ENCODE peak calls at places on chromosomes 4 and X, in ten cellular contexts. One of them, this sample, is unnamed.
A peak's percentile ranks its signal among the peaks of the same experiment; 100 is the strongest.

GRCh38 chrX:120310861-120311631 is at the start of gene TMEM255A:
- DNase-seq in hepatocyte: peak; percentile 28
- DNase-seq in stomach: no peak
- DNase-seq in esophagus squamous epithelium: no peak
- DNase-seq in lower lobe of right lung: peak; percentile 37
- DNase-seq in heart left ventricle: no peak
- DNase-seq in GM06990: no peak
- DNase-seq in left lung: no peak
- DNase-seq in Peyer's patch: peak; percentile 48
- DNase-seq in fibroblast of lung: peak; percentile 6
- DNase-seq in this sample: no peak

GRCh38 chrX:119682019-119682989 is 10.7 kb downstream of the SEPTIN6 start:
- DNase-seq in lower lobe of right lung: no peak
- DNase-seq in hepatocyte: no peak
- DNase-seq in Peyer's patch: peak; percentile 80
- DNase-seq in left lung: no peak
- DNase-seq in heart left ventricle: no peak
- DNase-seq in GM06990: peak; percentile 58
- DNase-seq in stomach: no peak
- DNase-seq in esophagus squamous epithelium: no peak
- DNase-seq in fibroblast of lung: no peak
- DNase-seq in this sample: no peak

GRCh38 chr4:152247271-152247975 is 288.5 kb downstream of the FBXW7 start:
- DNase-seq in lower lobe of right lung: no peak
- DNase-seq in esophagus squamous epithelium: no peak
- DNase-seq in stomach: no peak
- DNase-seq in GM06990: no peak
- DNase-seq in heart left ventricle: peak; percentile 65
- DNase-seq in left lung: no peak
- DNase-seq in fibroblast of lung: no peak
- DNase-seq in hepatocyte: peak; percentile 22
- DNase-seq in Peyer's patch: no peak
- DNase-seq in this sample: no peak

GRCh38 chr4:115101675-115102074 is 11.7 kb downstream of the NDST4 start:
- DNase-seq in GM06990: no peak
- DNase-seq in heart left ventricle: no peak
- DNase-seq in Peyer's patch: no peak
- DNase-seq in esophagus squamous epithelium: no peak
- DNase-seq in stomach: no peak
- DNase-seq in lower lobe of right lung: no peak
- DNase-seq in hepatocyte: no peak
- DNase-seq in left lung: no peak
- DNase-seq in fibroblast of lung: no peak
- DNase-seq in this sample: no peak

GRCh38 chrX:41334866-41335589 is 1.1 kb downstream of the DDX3X start:
- DNase-seq in fibroblast of lung: peak; percentile 59
- DNase-seq in esophagus squamous epithelium: no peak
- DNase-seq in GM06990: peak; percentile 84
- DNase-seq in left lung: peak; percentile 75
- DNase-seq in Peyer's patch: peak; percentile 81
- DNase-seq in heart left ventricle: peak; percentile 79
- DNase-seq in stomach: peak; percentile 69
- DNase-seq in lower lobe of right lung: peak; percentile 61
- DNase-seq in hepatocyte: peak; percentile 70
- DNase-seq in this sample: no peak

GRCh38 chr4:152277333-152277732 is 258.6 kb downstream of the FBXW7 start:
- DNase-seq in esophagus squamous epithelium: no peak
- DNase-seq in fibroblast of lung: no peak
- DNase-seq in heart left ventricle: no peak
- DNase-seq in Peyer's patch: no peak
- DNase-seq in lower lobe of right lung: no peak
- DNase-seq in stomach: no peak
- DNase-seq in hepatocyte: no peak
- DNase-seq in GM06990: no peak
- DNase-seq in left lung: no peak
- DNase-seq in this sample: no peak

GRCh38 chr4:56301181-56302076 is 85.9 kb downstream of the AASDH start:
- DNase-seq in stomach: peak; percentile 74
- DNase-seq in lower lobe of right lung: peak; percentile 59
- DNase-seq in hepatocyte: peak; percentile 91
- DNase-seq in GM06990: no peak
- DNase-seq in fibroblast of lung: peak; percentile 89
- DNase-seq in heart left ventricle: no peak
- DNase-seq in Peyer's patch: peak; percentile 86
- DNase-seq in esophagus squamous epithelium: peak; percentile 0
- DNase-seq in left lung: peak; percentile 73
- DNase-seq in this sample: peak; percentile 76

GRCh38 chrX:136200466-136200865 is 50.7 kb downstream of the MAP7D3 start:
- DNase-seq in fibroblast of lung: peak; percentile 59
- DNase-seq in esophagus squamous epithelium: no peak
- DNase-seq in hepatocyte: no peak
- DNase-seq in heart left ventricle: no peak
- DNase-seq in stomach: no peak
- DNase-seq in GM06990: no peak
- DNase-seq in lower lobe of right lung: no peak
- DNase-seq in Peyer's patch: no peak
- DNase-seq in left lung: no peak
- DNase-seq in this sample: no peak

GRCh38 chr4:147060171-147060931 is 114.7 kb upstream of the TTC29 start:
- DNase-seq in left lung: no peak
- DNase-seq in GM06990: no peak
- DNase-seq in stomach: no peak
- DNase-seq in Peyer's patch: no peak
- DNase-seq in lower lobe of right lung: no peak
- DNase-seq in heart left ventricle: no peak
- DNase-seq in hepatocyte: no peak
- DNase-seq in esophagus squamous epithelium: no peak
- DNase-seq in fibroblast of lung: peak; percentile 82
- DNase-seq in this sample: no peak

GRCh38 chr4:101128473-101128872 is 218.9 kb downstream of the PPP3CA start:
- DNase-seq in lower lobe of right lung: no peak
- DNase-seq in heart left ventricle: no peak
- DNase-seq in fibroblast of lung: no peak
- DNase-seq in GM06990: no peak
- DNase-seq in left lung: no peak
- DNase-seq in Peyer's patch: no peak
- DNase-seq in stomach: no peak
- DNase-seq in esophagus squamous epithelium: no peak
- DNase-seq in hepatocyte: no peak
- DNase-seq in this sample: no peak

GRCh38 chrX:65196758-65197371 is 220.6 kb upstream of the ZC4H2 start:
- DNase-seq in stomach: peak; percentile 70
- DNase-seq in hepatocyte: peak; percentile 71
- DNase-seq in GM06990: no peak
- DNase-seq in fibroblast of lung: no peak
- DNase-seq in lower lobe of right lung: peak; percentile 38
- DNase-seq in Peyer's patch: peak; percentile 81
- DNase-seq in esophagus squamous epithelium: no peak
- DNase-seq in left lung: no peak
- DNase-seq in heart left ventricle: no peak
- DNase-seq in this sample: no peak
- TF ChIP-seq CTCF in stomach: peak; percentile 12
- TF ChIP-seq CTCF in hepatocyte: peak; percentile 22
- TF ChIP-seq CTCF in GM06990: no peak
- TF ChIP-seq CTCF in fibroblast of lung: no peak
- TF ChIP-seq CTCF in lower lobe of right lung: no peak
- TF ChIP-seq CTCF in Peyer's patch: no peak
- TF ChIP-seq CTCF in esophagus squamous epithelium: no peak
- TF ChIP-seq CTCF in left lung: no peak
- TF ChIP-seq CTCF in heart left ventricle: no peak
- TF ChIP-seq CTCF in this sample: peak; percentile 27

GRCh38 chrX:46295963-46296362 is 249.3 kb downstream of the ZNF674 start:
- DNase-seq in stomach: no peak
- DNase-seq in hepatocyte: no peak
- DNase-seq in left lung: no peak
- DNase-seq in esophagus squamous epithelium: no peak
- DNase-seq in fibroblast of lung: no peak
- DNase-seq in lower lobe of right lung: no peak
- DNase-seq in GM06990: no peak
- DNase-seq in Peyer's patch: no peak
- DNase-seq in heart left ventricle: no peak
- DNase-seq in this sample: no peak

GRCh38 chrX:46301903-46302302 is 243.3 kb downstream of the ZNF674 start:
- DNase-seq in hepatocyte: no peak
- DNase-seq in heart left ventricle: no peak
- DNase-seq in stomach: no peak
- DNase-seq in Peyer's patch: no peak
- DNase-seq in fibroblast of lung: no peak
- DNase-seq in lower lobe of right lung: no peak
- DNase-seq in left lung: no peak
- DNase-seq in esophagus squamous epithelium: no peak
- DNase-seq in GM06990: no peak
- DNase-seq in this sample: no peak

GRCh38 chrX:46294234-46294633 is 251.0 kb downstream of the ZNF674 start:
- DNase-seq in heart left ventricle: no peak
- DNase-seq in fibroblast of lung: no peak
- DNase-seq in lower lobe of right lung: no peak
- DNase-seq in Peyer's patch: no peak
- DNase-seq in left lung: no peak
- DNase-seq in stomach: no peak
- DNase-seq in esophagus squamous epithelium: no peak
- DNase-seq in hepatocyte: no peak
- DNase-seq in GM06990: no peak
- DNase-seq in this sample: no peak

DNA sequence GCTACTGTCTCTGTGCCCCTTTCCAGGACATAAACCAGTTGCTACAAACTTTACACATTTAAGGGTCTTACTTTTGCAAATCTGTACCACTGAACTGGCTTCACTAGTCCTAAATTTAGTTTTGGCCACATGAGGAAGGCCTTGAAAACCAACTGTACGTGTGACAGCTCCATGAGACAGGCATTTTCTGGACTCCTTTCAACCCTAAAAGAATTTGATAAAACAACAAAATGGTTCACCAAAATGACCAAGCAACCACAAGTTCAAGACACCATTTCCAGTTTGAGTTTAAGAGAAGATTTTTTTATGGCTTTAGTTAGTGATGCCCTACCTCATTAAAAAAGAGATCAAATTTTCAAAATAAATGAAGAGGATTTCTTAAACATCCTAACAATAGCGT is 246.4 kb downstream of the ZNF674 start:
- DNase-seq in heart left ventricle: no peak
- DNase-seq in Peyer's patch: no peak
- DNase-seq in hepatocyte: no peak
- DNase-seq in esophagus squamous epithelium: no peak
- DNase-seq in lower lobe of right lung: no peak
- DNase-seq in stomach: no peak
- DNase-seq in left lung: no peak
- DNase-seq in fibroblast of lung: peak; percentile 20
- DNase-seq in GM06990: no peak
- DNase-seq in this sample: no peak
- H3K4me3 ChIP-seq in heart left ventricle: no peak overlapping the region
- H3K4me3 ChIP-seq in Peyer's patch: no peak overlapping the region
- H3K4me3 ChIP-seq in hepatocyte: no peak overlapping the region
- H3K4me3 ChIP-seq in esophagus squamous epithelium: no peak overlapping the region
- H3K4me3 ChIP-seq in lower lobe of right lung: no peak overlapping the region
- H3K4me3 ChIP-seq in stomach: no peak overlapping the region
- H3K4me3 ChIP-seq in left lung: no peak overlapping the region
- H3K4me3 ChIP-seq in fibroblast of lung: no peak overlapping the region
- H3K4me3 ChIP-seq in GM06990: no peak overlapping the region
- H3K4me3 ChIP-seq in this sample: no peak overlapping the region

GRCh38 chr4:3157366-3157765 is 82.9 kb downstream of the HTT start:
- DNase-seq in left lung: no peak
- DNase-seq in esophagus squamous epithelium: no peak
- DNase-seq in GM06990: no peak
- DNase-seq in Peyer's patch: no peak
- DNase-seq in lower lobe of right lung: no peak
- DNase-seq in heart left ventricle: no peak
- DNase-seq in hepatocyte: no peak
- DNase-seq in stomach: no peak
- DNase-seq in fibroblast of lung: no peak
- DNase-seq in this sample: no peak
- H3K36me3 ChIP-seq in left lung: peaks cover 97% of the 10 kb centered on the region
- H3K36me3 ChIP-seq in esophagus squamous epithelium: peaks cover 100% of the 10 kb centered on the region
- H3K36me3 ChIP-seq in GM06990: peaks cover 29% of the 10 kb centered on the region
- H3K36me3 ChIP-seq in Peyer's patch: no peaks in the 10 kb centered on the region
- H3K36me3 ChIP-seq in lower lobe of right lung: peaks cover 92% of the 10 kb centered on the region
- H3K36me3 ChIP-seq in heart left ventricle: peaks cover 90% of the 10 kb centered on the region
- H3K36me3 ChIP-seq in hepatocyte: peaks cover 10% of the 10 kb centered on the region
- H3K36me3 ChIP-seq in stomach: peaks cover 100% of the 10 kb centered on the region
- H3K36me3 ChIP-seq in fibroblast of lung: peaks cover 10% of the 10 kb centered on the region
- H3K36me3 ChIP-seq in this sample: peaks cover 16% of the 10 kb centered on the region

GRCh38 chr4:87006531-87007344 is 71.9 kb downstream of the AFF1 start:
- DNase-seq in fibroblast of lung: peak; percentile 96
- DNase-seq in GM06990: peak; percentile 97
- DNase-seq in heart left ventricle: peak; percentile 96
- DNase-seq in hepatocyte: peak; percentile 95
- DNase-seq in stomach: peak; percentile 95
- DNase-seq in lower lobe of right lung: peak; percentile 97
- DNase-seq in left lung: peak; percentile 94
- DNase-seq in esophagus squamous epithelium: peak; percentile 71
- DNase-seq in Peyer's patch: peak; percentile 96
- DNase-seq in this sample: peak; percentile 76

GRCh38 chr4:87007345-87008181 is 72.8 kb downstream of the AFF1 start:
- DNase-seq in left lung: peak; percentile 70
- DNase-seq in stomach: peak; percentile 59
- DNase-seq in esophagus squamous epithelium: no peak
- DNase-seq in heart left ventricle: peak; percentile 82
- DNase-seq in hepatocyte: peak; percentile 77
- DNase-seq in lower lobe of right lung: peak; percentile 61
- DNase-seq in GM06990: peak; percentile 23
- DNase-seq in Peyer's patch: peak; percentile 82
- DNase-seq in fibroblast of lung: peak; percentile 59
- DNase-seq in this sample: peak; percentile 56

GRCh38 chr4:87011340-87012034 is 76.7 kb downstream of the AFF1 start:
- DNase-seq in Peyer's patch: no peak
- DNase-seq in stomach: no peak
- DNase-seq in left lung: no peak
- DNase-seq in GM06990: no peak
- DNase-seq in esophagus squamous epithelium: no peak
- DNase-seq in lower lobe of right lung: no peak
- DNase-seq in fibroblast of lung: peak; percentile 80
- DNase-seq in hepatocyte: peak; percentile 84
- DNase-seq in heart left ventricle: no peak
- DNase-seq in this sample: peak; percentile 94

GRCh38 chr4:87010192-87010591 is 75.4 kb downstream of the AFF1 start:
- DNase-seq in GM06990: no peak
- DNase-seq in lower lobe of right lung: no peak
- DNase-seq in stomach: no peak
- DNase-seq in left lung: no peak
- DNase-seq in esophagus squamous epithelium: no peak
- DNase-seq in Peyer's patch: no peak
- DNase-seq in fibroblast of lung: no peak
- DNase-seq in hepatocyte: no peak
- DNase-seq in heart left ventricle: no peak
- DNase-seq in this sample: no peak

DNA sequence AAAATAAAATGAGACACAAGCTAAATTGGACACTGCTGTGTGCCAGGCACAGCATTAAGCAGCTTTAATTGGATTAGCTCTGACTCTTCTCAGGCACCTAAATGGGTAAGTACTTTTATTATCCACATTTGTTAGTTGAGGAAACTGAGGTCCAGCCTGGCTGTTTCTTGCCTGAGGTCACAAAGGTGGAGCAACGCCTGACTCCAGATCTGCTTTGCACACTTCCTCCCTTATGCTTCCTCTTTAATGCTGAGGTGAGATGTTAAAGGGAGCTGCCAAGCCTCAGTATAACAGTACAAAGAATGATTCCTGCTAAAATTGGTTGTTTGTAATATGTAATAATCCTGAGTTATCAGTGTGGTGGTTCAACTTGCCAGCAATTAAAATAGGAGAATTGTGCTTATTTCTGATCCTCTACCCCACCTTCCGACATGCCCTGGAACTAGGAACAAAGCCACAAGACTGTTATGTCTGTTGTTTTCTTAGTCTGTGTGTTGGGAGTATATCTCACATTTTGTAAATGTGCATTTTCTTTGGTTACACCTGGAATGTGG is 74.4 kb downstream of the AFF1 start:
- DNase-seq in left lung: no peak
- DNase-seq in hepatocyte: no peak
- DNase-seq in Peyer's patch: peak; percentile 65
- DNase-seq in heart left ventricle: no peak
- DNase-seq in lower lobe of right lung: no peak
- DNase-seq in GM06990: no peak
- DNase-seq in fibroblast of lung: no peak
- DNase-seq in esophagus squamous epithelium: no peak
- DNase-seq in stomach: no peak
- DNase-seq in this sample: peak; percentile 20
- TF ChIP-seq CTCF in left lung: no peak
- TF ChIP-seq CTCF in hepatocyte: no peak
- TF ChIP-seq CTCF in Peyer's patch: no peak
- TF ChIP-seq CTCF in heart left ventricle: no peak
- TF ChIP-seq CTCF in lower lobe of right lung: no peak
- TF ChIP-seq CTCF in GM06990: no peak
- TF ChIP-seq CTCF in fibroblast of lung: no peak
- TF ChIP-seq CTCF in esophagus squamous epithelium: no peak
- TF ChIP-seq CTCF in stomach: no peak
- TF ChIP-seq CTCF in this sample: no peak

This sample was measured in bronchial epithelial cell.